ENCODE peak calls at places on chromosomes 3 and 15, in five cellular contexts. G is cardiac muscle cell, E is heart left ventricle, C is Peyer's patch, D is substantia nigra. S is an unnamed sample.

GRCh38 chr3:46715507-46716175 is 2.0 kb downstream of the PRSS50 start:
- DNase-seq in D (no peak), G (no peak), E (no peak), C (peak), S (no peak)

GRCh38 chr15:60635507-60636352 is 156.8 kb upstream of the ICE2 start:
- DNase-seq in D (no peak), C (no peak), E (no peak), G (no peak), S (no peak)

GRCh38 chr3:188901126-188901525 is 270.6 kb upstream of the TPRG1 start:
- DNase-seq in D (no peak), G (no peak), C (no peak), E (no peak), S (no peak)

GRCh38 chr3:134617608-134618472 is 33.0 kb downstream of the KY start:
- DNase-seq in G (no peak), C (peak), D (no peak), E (no peak), S (no peak)

GRCh38 chr3:156834435-156834834 is 8.3 kb downstream of the LEKR1 start:
- DNase-seq in C (no peak), D (no peak), E (no peak), G (no peak), S (no peak)

GRCh38 chr15:63474810-63475316 is 29.5 kb upstream of the USP3 start:
- DNase-seq in D (no peak), G (no peak), E (no peak), C (peak), S (no peak)

GRCh38 chr3:105758451-105758850 is 110.4 kb downstream of the CBLB start:
- DNase-seq in G (no peak), C (no peak), D (no peak), E (no peak), S (no peak)

GRCh38 chr15:83396071-83396470 is 51.1 kb upstream of the SH3GL3 start:
- DNase-seq in D (no peak), G (peak), E (no peak), C (no peak), S (no peak)

GRCh38 chr3:124785966-124786365 is 55.7 kb downstream of the UMPS start:
- DNase-seq in G (no peak), E (no peak), D (no peak), C (no peak), S (no peak)

GRCh38 chr3:128488995-128489859 is 3.8 kb downstream of the GATA2 start:
- DNase-seq in G (peak), D (no peak), C (peak), E (peak), S (no peak)

GRCh38 chr15:77266708-77267387 is 153.1 kb downstream of the PEAK1 start:
- DNase-seq in E (no peak), D (no peak), G (no peak), C (no peak), S (no peak)

GRCh38 chr3:178067721-178068120 is 468.5 kb upstream of the KCNMB2 start:
- DNase-seq in G (no peak), E (no peak), D (no peak), C (no peak), S (no peak)

GRCh38 chr3:192038726-192039125 is 577.8 kb downstream of the PYDC2 start:
- DNase-seq in E (no peak), C (no peak), D (no peak), G (no peak), S (no peak)

GRCh38 chr3:150114873-150115570 is 144.3 kb upstream of the PFN2 start:
- DNase-seq in G (no peak), C (no peak), E (no peak), D (no peak), S (no peak)

GRCh38 chr3:118882353-118882947 is 152.2 kb downstream of the IGSF11 start:
- DNase-seq in E (no peak), D (peak), G (peak), C (peak), S (peak)

GRCh38 chr3:20080956-20081554 is 40.8 kb downstream of the KAT2B start:
- DNase-seq in G (peak), C (peak), E (peak), D (peak), S (no peak)

GRCh38 chr3:169659096-169659521 is 4.4 kb downstream of the MECOM start:
- DNase-seq in D (no peak), E (no peak), C (no peak), G (no peak), S (no peak)

GRCh38 chr15:23095796-23096195 is 40.8 kb downstream of the GOLGA6L1 start:
- DNase-seq in C (no peak), D (no peak), E (no peak), G (no peak), S (no peak)

GRCh38 chr3:112857526-112857925 is 10.9 kb upstream of the CD200R1L start:
- DNase-seq in D (no peak), E (no peak), G (no peak), C (no peak), S (no peak)

GRCh38 chr15:88979674-88980073 is 66.5 kb upstream of the MFGE8 start:
- DNase-seq in E (no peak), C (no peak), D (no peak), G (no peak), S (no peak)

DNA sequence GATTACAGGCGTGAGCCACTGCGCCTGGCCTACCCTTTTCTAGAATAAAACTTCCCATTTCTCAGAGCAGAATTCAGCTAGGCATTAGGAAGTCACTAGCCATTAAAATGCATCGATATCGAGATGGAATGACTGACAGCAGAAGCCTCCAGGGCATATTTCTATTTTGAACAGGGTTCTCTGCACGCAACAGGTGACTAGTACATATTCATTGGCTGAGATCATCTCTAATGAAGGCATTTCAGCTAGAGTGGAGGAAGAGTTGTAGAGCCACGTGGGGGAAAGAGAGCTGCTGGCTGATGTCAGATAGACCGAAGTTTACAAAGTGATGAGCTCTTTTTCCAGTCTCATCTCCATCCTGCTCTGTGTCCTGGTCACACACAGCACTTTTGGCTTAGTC is 7.5 kb downstream of the TMEM40 start:
- DNase-seq in G (no peak), C (no peak), E (no peak), D (no peak), S (no peak)
- H3K27ac ChIP-seq in G (no peak), C (no peak), E (peak), D (no peak), S (no peak)

DNA sequence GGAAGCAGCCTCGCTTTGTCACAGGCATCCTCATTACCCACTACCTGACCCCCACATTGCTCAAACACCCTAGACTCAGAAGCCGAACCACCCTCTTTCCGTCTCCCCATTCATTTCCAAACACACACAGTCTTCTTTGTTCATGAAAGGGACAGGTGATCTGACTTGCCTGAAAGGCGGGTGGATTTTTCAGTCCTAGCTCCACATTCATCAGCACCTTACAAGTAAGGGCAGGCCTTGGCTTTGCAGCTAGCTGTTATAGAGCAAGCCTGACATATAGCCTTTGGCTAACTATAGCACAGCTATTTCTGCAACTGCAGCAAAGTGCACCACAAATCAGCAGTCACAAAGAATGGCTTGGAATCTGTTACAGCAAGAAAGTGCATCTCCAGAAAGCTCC is 139.8 kb downstream of the XXYLT1 start:
- DNase-seq in G (peak), E (no peak), C (no peak), D (no peak), S (no peak)
- H3K27ac ChIP-seq in G (peak), E (no peak), C (no peak), D (no peak), S (no peak)

DNA sequence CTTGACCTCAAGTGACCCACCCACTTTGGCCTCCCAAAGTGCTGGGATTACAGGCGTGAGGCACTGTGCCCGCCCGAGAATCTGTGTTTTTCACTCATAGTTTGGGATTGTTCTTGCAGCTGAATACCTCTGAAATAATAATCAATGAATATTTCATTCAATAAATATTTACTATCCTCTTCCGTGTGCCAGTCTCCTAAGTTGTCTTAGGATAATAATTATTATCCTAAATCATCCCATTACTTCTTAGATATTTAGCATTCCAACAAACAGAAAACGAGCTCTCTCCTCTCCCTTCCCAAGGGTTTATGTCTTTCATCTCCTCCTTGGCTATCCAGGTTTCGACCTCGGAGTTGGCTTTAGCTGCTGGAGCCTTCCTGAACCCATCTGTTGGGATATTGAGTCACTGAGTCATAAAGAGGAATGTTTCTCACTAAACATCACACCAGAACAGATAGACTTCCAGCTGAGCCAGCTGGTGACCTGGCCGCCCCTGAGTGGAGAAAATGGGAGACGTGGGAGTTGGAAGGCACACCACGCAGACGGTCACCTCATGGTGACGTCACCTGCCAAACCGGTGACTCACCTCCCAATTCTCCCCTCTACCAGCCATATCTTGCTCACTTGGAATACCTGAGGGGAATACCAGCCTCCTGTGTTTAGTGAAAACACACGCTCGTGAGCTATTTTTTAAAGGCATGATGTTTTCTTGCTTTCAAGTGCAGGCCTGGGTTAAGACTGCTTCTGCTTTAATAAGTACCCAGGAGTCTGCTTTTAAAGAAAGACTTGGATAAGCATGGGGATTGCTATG is 43.9 kb downstream of the BHLHE40 start:
- DNase-seq in D (no peak), G (no peak), C (no peak), E (no peak), S (no peak)
- H3K27ac ChIP-seq in D (no peak), G (no peak), C (peak), E (peak), S (no peak)

GRCh38 chr15:49031764-49032270 is 14.4 kb downstream of the SECISBP2L start:
- DNase-seq in G (no peak), C (no peak), D (no peak), E (no peak), S (no peak)
- H3K27ac ChIP-seq in G (no peak), C (no peak), D (peak), E (no peak), S (no peak)

GRCh38 chr15:95676500-95676899 is 654.0 kb upstream of the NR2F2 start:
- DNase-seq in G (no peak), C (no peak), D (no peak), E (no peak), S (no peak)
- H3K27ac ChIP-seq in G (no peak), C (no peak), D (no peak), E (no peak), S (no peak)

GRCh38 chr15:64634576-64635485 is 140.6 kb downstream of the RBPMS2 start:
- DNase-seq in C (no peak), E (no peak), G (peak), D (no peak), S (no peak)
- H3K27ac ChIP-seq in C (peak), E (no peak), G (peak), D (no peak), S (no peak)

GRCh38 chr3:52135332-52135731 is 18.9 kb downstream of the POC1A start:
- DNase-seq in E (no peak), G (no peak), D (no peak), C (no peak), S (peak)

GRCh38 chr3:52134761-52135160 is 19.5 kb downstream of the POC1A start:
- DNase-seq in C (no peak), D (no peak), E (no peak), G (no peak), S (no peak)

GRCh38 chr3:52137311-52137710 is 16.9 kb downstream of the POC1A start:
- DNase-seq in D (no peak), G (no peak), C (no peak), E (no peak), S (no peak)

GRCh38 chr3:52140000-52140399 is 14.2 kb downstream of the POC1A start:
- DNase-seq in E (no peak), D (no peak), C (no peak), G (no peak), S (no peak)

GRCh38 chr3:52136513-52136912 is 17.7 kb downstream of the POC1A start:
- DNase-seq in D (no peak), C (no peak), E (no peak), G (no peak), S (no peak)
- H3K27ac ChIP-seq in D (no peak), C (peak), E (peak), G (no peak), S (no peak)

DNA sequence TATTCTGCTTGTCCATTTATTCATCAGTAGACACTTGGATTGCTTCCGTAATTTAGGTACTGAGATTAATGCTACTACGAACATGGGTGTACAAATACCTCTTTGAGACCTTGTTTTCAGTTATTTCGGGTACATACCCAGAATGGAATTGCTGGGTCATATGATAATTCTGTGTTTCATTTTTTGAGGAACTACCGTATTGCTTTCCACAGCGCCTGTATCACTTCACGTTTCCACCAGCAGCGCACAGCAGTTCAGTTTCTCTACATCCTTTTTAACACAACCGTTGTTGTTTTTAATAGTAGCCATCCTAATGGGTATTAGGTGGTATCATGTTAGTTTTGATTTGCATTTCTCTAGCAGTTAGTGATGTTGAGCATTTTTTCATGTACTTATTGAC is 9.5 kb downstream of the PAK2 start:
- DNase-seq in C (no peak), D (no peak), E (no peak), G (no peak), S (no peak)
- H3K27ac ChIP-seq in C (no peak), D (no peak), E (no peak), G (no peak), S (no peak)